ENCODE peak calls at places on chromosomes 3 and 15, in seven cellular contexts. X, Z, W, F, M, J and I are unnamed samples.

GRCh38 chr15:82970696-82971095 is 15.3 kb upstream of the RAMAC start:
- DNase-seq in W (no peak), Z (no peak), F (no peak), M (no peak), J (no peak), X (peak), I (no peak)

GRCh38 chr3:158909870-158910269 is 108.0 kb downstream of the MFSD1 start:
- DNase-seq in Z (no peak), W (peak), F (no peak), X (no peak), J (no peak), M (no peak), I (no peak)

GRCh38 chr15:66569461-66570137 is 3.8 kb upstream of the LCTL start:
- DNase-seq in F (no peak), W (no peak), J (no peak), X (no peak), Z (no peak), M (no peak), I (no peak)

GRCh38 chr3:11290743-11291680 is 18.8 kb downstream of the ATG7 start:
- DNase-seq in M (no peak), J (no peak), Z (no peak), X (no peak), W (peak), F (peak), I (no peak)

GRCh38 chr15:40323953-40324937 is 753 bp downstream of the INAFM2 start:
- DNase-seq in J (peak), Z (no peak), W (no peak), X (no peak), M (no peak), F (peak), I (no peak)

GRCh38 chr3:38247366-38248035 is 18.1 kb upstream of the SLC22A13 start:
- DNase-seq in F (peak), X (no peak), W (peak), J (no peak), M (peak), Z (no peak), I (no peak)

GRCh38 chr3:169886671-169887070 is 16.9 kb upstream of the LRRC31 start:
- DNase-seq in Z (no peak), X (peak), J (peak), W (peak), M (peak), F (no peak), I (no peak)

GRCh38 chr3:166013073-166013679 is 176.0 kb upstream of the BCHE start:
- DNase-seq in M (peak), X (no peak), Z (no peak), J (no peak), F (peak), W (peak), I (no peak)

GRCh38 chr3:37779289-37780152 is 82.2 kb upstream of the CTDSPL start:
- DNase-seq in F (peak), Z (no peak), M (peak), X (peak), J (peak), W (peak), I (peak)

GRCh38 chr15:49918106-49918505 is 200.9 kb downstream of the ATP8B4 start:
- DNase-seq in W (peak), J (peak), X (no peak), M (no peak), F (peak), Z (no peak), I (no peak)

GRCh38 chr3:127585813-127586165 is 4.7 kb downstream of the TPRA1 start:
- DNase-seq in X (no peak), J (no peak), W (no peak), F (no peak), Z (no peak), M (no peak), I (no peak)

GRCh38 chr3:107882881-107883280 is 207.9 kb downstream of the CD47 start:
- DNase-seq in X (no peak), Z (no peak), W (no peak), M (no peak), F (peak), J (no peak), I (no peak)

GRCh38 chr15:76866716-76867321 is 38.3 kb downstream of the SCAPER start:
- DNase-seq in W (peak), J (no peak), Z (no peak), X (no peak), F (peak), M (peak), I (no peak)

GRCh38 chr3:179613807-179614206 is 9.2 kb downstream of the NDUFB5 start:
- DNase-seq in W (peak), X (no peak), Z (no peak), M (peak), F (peak), J (no peak), I (no peak)